ENCODE peak calls at places on chromosomes 13 and 19, in four cellular contexts. Y, E, G and V are unnamed samples.

GRCh38 chr13:81104316-81104715 is 763.4 kb upstream of the SPRY2 start:
- DNase-seq in Y (no peak), E (no peak), G (no peak), V (no peak)

GRCh38 chr19:19474950-19475781 is 40.2 kb downstream of the TSSK6 start:
- DNase-seq in Y (no peak), E (no peak), G (no peak), V (no peak)

GRCh38 chr13:51258612-51259358 is 36.6 kb downstream of the FAM124A start:
- DNase-seq in Y (no peak), E (no peak), G (no peak), V (no peak)

GRCh38 chr19:50252111-50252886 is 48.9 kb downstream of the MYH14 start:
- DNase-seq in Y (no peak), E (no peak), G (no peak), V (no peak)

GRCh38 chr13:62014299-62014698 is 598.6 kb upstream of the PCDH20 start:
- DNase-seq in Y (peak), E (no peak), G (no peak), V (no peak)

GRCh38 chr19:42465827-42466280 is 23.1 kb upstream of the CXCL17 start:
- DNase-seq in Y (no peak), E (no peak), G (no peak), V (no peak)

GRCh38 chr13:99288069-99288468 is 19.1 kb downstream of the GPR183 start:
- DNase-seq in Y (no peak), E (no peak), G (no peak), V (no peak)

GRCh38 chr13:113546571-113547247 is 37.8 kb upstream of the TFDP1 start:
- DNase-seq in Y (no peak), E (no peak), G (no peak), V (no peak)

GRCh38 chr13:109152941-109153340 is 523.5 kb downstream of the MYO16 start:
- DNase-seq in Y (no peak), E (no peak), G (no peak), V (no peak)

GRCh38 chr13:23621316-23621645 is 51.1 kb downstream of the TNFRSF19 start:
- DNase-seq in Y (no peak), E (no peak), G (no peak), V (no peak)

GRCh38 chr13:97879646-97880297 is 73.7 kb upstream of the IPO5 start:
- DNase-seq in Y (peak), E (no peak), G (no peak), V (no peak)

GRCh38 chr13:42405665-42406390 is 133.9 kb downstream of the AKAP11 start:
- DNase-seq in Y (no peak), E (no peak), G (peak), V (no peak)

GRCh38 chr13:67008075-67008668 is 222.0 kb downstream of the PCDH9 start:
- DNase-seq in Y (no peak), E (no peak), G (no peak), V (no peak)

GRCh38 chr19:3661284-3662238 is 35.0 kb upstream of the CACTIN start:
- DNase-seq in Y (no peak), E (no peak), G (no peak), V (no peak)

GRCh38 chr13:75305057-75305456 is 176.9 kb downstream of the TBC1D4 start:
- DNase-seq in Y (no peak), E (no peak), G (no peak), V (no peak)

GRCh38 chr13:43301341-43301969 is 278.1 kb downstream of the DNAJC15 start:
- DNase-seq in Y (no peak), E (no peak), G (no peak), V (peak)

GRCh38 chr13:46844431-46844830 is 47.5 kb upstream of the ESD start:
- DNase-seq in Y (peak), E (no peak), G (no peak), V (no peak)

GRCh38 chr13:113771709-113772331 is 12.8 kb downstream of the TMEM255B start:
- DNase-seq in Y (no peak), E (no peak), G (no peak), V (no peak)

GRCh38 chr19:18292810-18293641 is 11.6 kb upstream of the JUND start:
- DNase-seq in Y (no peak), E (peak), G (peak), V (no peak)

DNA sequence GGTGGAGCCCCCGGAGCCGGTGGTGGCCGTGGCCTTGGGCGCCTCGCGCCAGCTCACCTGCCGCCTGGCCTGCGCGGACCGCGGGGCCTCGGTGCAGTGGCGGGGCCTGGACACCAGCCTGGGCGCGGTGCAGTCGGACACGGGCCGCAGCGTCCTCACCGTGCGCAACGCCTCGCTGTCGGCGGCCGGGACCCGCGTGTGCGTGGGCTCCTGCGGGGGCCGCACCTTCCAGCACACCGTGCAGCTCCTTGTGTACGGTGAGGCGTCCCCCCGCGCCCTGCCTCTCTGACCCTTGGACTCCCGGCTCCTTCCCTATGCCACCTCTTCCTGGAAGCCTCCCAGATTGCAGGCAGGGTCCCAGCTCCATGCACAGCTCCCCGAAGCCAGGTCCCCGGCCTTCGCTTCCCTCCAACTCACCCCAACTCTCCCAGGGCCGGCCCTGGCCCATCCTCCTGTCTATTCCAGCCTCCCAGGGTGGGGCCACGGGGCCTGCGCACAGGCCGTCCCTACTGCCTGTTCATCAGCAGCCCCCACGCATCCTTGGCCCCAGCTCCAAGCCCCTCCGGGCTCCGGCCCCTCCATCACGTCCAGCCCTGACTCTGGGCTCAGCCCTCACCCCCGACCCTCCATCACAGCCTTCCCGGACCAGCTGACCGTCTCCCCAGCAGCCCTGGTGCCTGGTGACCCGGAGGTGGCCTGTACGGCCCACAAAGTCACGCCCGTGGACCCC is 1.7 kb downstream of the MADCAM1 start:
- DNase-seq in Y (no peak), E (no peak), G (no peak), V (no peak)
- TF ChIP-seq CTCF in Y (no peak), E (no peak), G (no peak), V (no peak)

GRCh38 chr19:14472202-14472961 is 2.8 kb downstream of the PTGER1 start:
- DNase-seq in Y (no peak), E (peak), G (peak), V (no peak)
- H3K4me3 ChIP-seq in Y (no peak), E (peak), G (peak), V (no peak)

DNA sequence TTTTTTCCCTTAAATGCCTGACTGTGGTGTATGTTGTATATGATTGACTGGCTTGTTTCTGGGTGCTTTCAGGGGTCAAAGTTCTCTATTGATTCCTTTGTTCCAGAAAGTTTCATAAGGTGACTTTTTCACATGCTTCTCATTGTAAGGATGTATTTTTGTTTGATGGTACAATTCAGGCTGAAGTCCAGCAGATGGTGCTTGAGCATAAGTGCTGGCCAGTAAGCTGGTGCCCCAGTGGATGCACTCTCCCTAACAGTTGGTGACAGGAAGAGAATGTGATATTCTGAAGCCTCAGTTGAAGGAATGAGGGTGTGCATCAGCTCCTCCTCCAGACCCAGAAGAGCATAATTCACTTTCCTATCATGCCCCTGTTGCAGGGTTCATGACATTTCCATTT is 1941.6 kb upstream of the PRR20A start:
- DNase-seq in Y (no peak), E (no peak), G (no peak), V (peak)
- TF ChIP-seq CTCF in Y (no peak), E (no peak), G (no peak), V (peak)

GRCh38 chr13:33249066-33249465 is 36.5 kb downstream of the STARD13 start:
- DNase-seq in Y (no peak), E (no peak), G (no peak), V (no peak)

GRCh38 chr13:33244210-33244906 is 41.2 kb downstream of the STARD13 start:
- DNase-seq in Y (no peak), E (no peak), G (no peak), V (no peak)

GRCh38 chr13:33242984-33243617 is 42.5 kb downstream of the STARD13 start:
- DNase-seq in Y (no peak), E (no peak), G (no peak), V (no peak)

GRCh38 chr13:33244907-33245287 is 40.7 kb downstream of the STARD13 start:
- DNase-seq in Y (no peak), E (no peak), G (no peak), V (no peak)

DNA sequence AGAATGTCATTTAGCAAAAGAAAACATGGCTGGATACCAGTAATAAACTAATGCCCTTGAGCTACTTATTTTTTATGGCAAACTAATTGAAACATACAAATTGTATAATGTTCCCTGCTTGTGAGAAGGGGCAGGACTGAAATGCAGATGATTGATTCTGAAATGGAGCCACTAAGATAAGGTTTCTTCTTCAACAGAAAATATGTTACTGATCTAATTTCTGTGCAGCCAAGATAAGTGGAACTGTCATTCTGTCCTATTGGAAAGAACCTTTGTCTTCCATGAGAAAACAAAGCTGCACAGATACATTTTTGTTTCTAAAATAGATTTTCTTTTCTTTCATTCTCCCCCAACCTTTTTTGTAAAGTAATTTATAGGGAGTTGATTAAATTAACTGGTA is 40.0 kb downstream of the STARD13 start:
- DNase-seq in Y (no peak), E (no peak), G (no peak), V (no peak)
- H3K4me3 ChIP-seq in Y (no peak), E (no peak), G (no peak), V (no peak)

GRCh38 chr13:20869540-20869939 is 33.0 kb downstream of the XPO4 start:
- DNase-seq in Y (no peak), E (no peak), G (no peak), V (no peak)
- TF ChIP-seq CTCF in Y (peak), E (peak), G (no peak), V (peak)